ENCODE peak calls at places on chromosomes 13 and 19, in seven cellular contexts. F is PC-3, S is lung, N is heart left ventricle, D is thoracic aorta, G is RWPE2, V is lower lobe of right lung. H is an unnamed sample. For H3K4me1, the result is how much of the 10 kb centered on the place peaks cover.

GRCh38 chr19:16316506-16316882 is 8.1 kb upstream of the KLF2 start:
- ATAC-seq in N (peak), V (peak), S (no peak), G (no peak), F (no peak), D (no peak), H (peak)

GRCh38 chr19:44718441-44719261 is 19.7 kb downstream of the CEACAM16 start:
- ATAC-seq in V (peak), N (peak), G (no peak), F (peak), S (no peak), D (peak), H (peak)

GRCh38 chr13:40697711-40698110 is 31.3 kb upstream of the FOXO1 start:
- ATAC-seq in D (no peak), N (no peak), V (no peak), S (no peak), F (no peak), G (no peak), H (no peak)

GRCh38 chr13:77548594-77548993 is 13.1 kb downstream of the SCEL start:
- ATAC-seq in F (no peak), G (no peak), V (no peak), S (no peak), D (no peak), N (no peak), H (no peak)

GRCh38 chr19:34350161-34350561 is 14.8 kb upstream of the GPI start:
- ATAC-seq in S (no peak), V (peak), G (no peak), F (no peak), N (no peak), D (no peak), H (no peak)

GRCh38 chr13:69619651-69620050 is 488.0 kb upstream of the ATXN8OS start:
- ATAC-seq in F (no peak), G (no peak), V (no peak), N (no peak), S (no peak), D (no peak), H (no peak)

GRCh38 chr19:49799798-49800376 is 13.2 kb downstream of the FUZ start:
- ATAC-seq in N (no peak), F (peak), G (no peak), D (no peak), S (no peak), V (no peak), H (no peak)

GRCh38 chr13:20505405-20506366 is 20.0 kb downstream of the CRYL1 start:
- ATAC-seq in F (peak), S (no peak), D (no peak), G (no peak), V (no peak), N (no peak), H (no peak)

GRCh38 chr19:3908266-3909054 is 24.4 kb upstream of the NMRK2 start:
- ATAC-seq in S (no peak), D (no peak), V (no peak), G (no peak), F (no peak), N (no peak), H (no peak)

GRCh38 chr13:38758278-38758677 is 71.4 kb downstream of the FREM2 start:
- ATAC-seq in D (no peak), F (no peak), S (no peak), N (no peak), G (no peak), V (no peak), H (no peak)

GRCh38 chr13:35379663-35380062 is 96.8 kb downstream of the MAB21L1 start:
- ATAC-seq in N (no peak), S (no peak), G (no peak), V (no peak), D (no peak), F (no peak), H (no peak)

GRCh38 chr19:55340144-55340783 is 588 bp downstream of the KMT5C start:
- ATAC-seq in G (no peak), V (peak), D (no peak), F (no peak), N (no peak), S (no peak), H (no peak)
- H3K4me1 ChIP-seq in G (under half), V (under half), D (under half), F (under half), N (under half), S (under half), H (under half)

GRCh38 chr13:106526748-106527488 is 8.5 kb downstream of the EFNB2 start:
- ATAC-seq in D (no peak), G (no peak), F (no peak), N (no peak), V (peak), S (peak), H (no peak)
- H3K4me1 ChIP-seq in D (under half), G (half or more), F (under half), N (under half), V (half or more), S (under half), H (half or more)

DNA sequence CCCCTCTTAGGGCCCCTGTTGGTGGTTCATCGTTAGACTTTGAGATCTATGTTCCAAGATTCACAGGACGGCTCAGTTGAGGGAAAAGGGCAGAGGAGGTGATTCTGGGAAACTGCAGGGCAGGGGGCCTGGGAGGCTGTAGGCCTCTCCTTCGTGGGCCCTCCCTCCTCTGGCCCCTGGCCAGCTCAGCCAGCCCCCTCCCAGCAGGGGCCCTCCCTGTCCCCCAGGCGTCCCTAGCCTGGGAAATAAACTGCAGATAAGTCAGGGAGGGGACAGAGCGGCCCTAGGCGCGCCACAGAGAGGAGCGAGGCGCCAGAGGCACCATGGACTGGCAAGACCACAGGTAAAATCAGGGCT is 6.5 kb downstream of the HIF3A start:
- ATAC-seq in V (no peak), S (no peak), D (no peak), N (no peak), F (no peak), G (no peak), H (no peak)
- H3K4me1 ChIP-seq in V (half or more), S (under half), D (under half), N (under half), F (under half), G (under half), H (under half)

GRCh38 chr19:46762245-46762890 is 16.1 kb upstream of the STRN4 start:
- ATAC-seq in V (no peak), S (no peak), N (no peak), G (peak), D (no peak), F (no peak), H (no peak)

GRCh38 chr19:46761418-46761831 is 15.2 kb upstream of the STRN4 start:
- ATAC-seq in F (no peak), D (no peak), G (no peak), S (no peak), N (no peak), V (no peak), H (no peak)

GRCh38 chr19:46756544-46756888 is 10.3 kb upstream of the STRN4 start:
- ATAC-seq in S (no peak), F (no peak), G (no peak), D (no peak), N (no peak), V (no peak), H (no peak)

GRCh38 chr19:46759817-46760333 is 13.6 kb upstream of the STRN4 start:
- ATAC-seq in N (no peak), F (no peak), V (peak), G (peak), D (no peak), S (peak), H (peak)

GRCh38 chr19:46760363-46760762 is 14.1 kb upstream of the STRN4 start:
- ATAC-seq in F (no peak), D (no peak), S (no peak), G (no peak), N (no peak), V (no peak), H (no peak)
- H3K4me1 ChIP-seq in F (under half), D (under half), S (under half), G (under half), N (under half), V (under half), H (under half)

DNA sequence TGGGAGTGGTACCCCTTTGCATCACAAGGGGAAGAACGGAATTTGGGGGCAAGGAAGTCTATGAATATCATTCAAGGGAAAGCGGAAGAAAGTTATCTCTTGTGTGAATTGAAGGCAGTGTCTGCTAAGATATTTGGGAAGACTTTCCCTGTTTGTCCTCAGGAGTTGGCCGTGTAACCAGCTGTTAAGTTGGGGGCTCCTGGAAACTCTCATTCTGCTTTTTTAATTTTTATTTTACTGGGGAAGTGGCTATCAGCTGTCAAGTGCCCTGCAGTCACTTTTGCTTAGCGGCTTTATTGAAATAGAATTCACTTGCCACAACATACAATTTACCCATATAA is 2.9 kb downstream of the UPF1 start:
- ATAC-seq in N (no peak), F (no peak), S (no peak), D (no peak), G (no peak), V (no peak), H (no peak)
- H3K4me1 ChIP-seq in N (half or more), F (under half), S (under half), D (under half), G (under half), V (half or more), H (half or more)

DNA sequence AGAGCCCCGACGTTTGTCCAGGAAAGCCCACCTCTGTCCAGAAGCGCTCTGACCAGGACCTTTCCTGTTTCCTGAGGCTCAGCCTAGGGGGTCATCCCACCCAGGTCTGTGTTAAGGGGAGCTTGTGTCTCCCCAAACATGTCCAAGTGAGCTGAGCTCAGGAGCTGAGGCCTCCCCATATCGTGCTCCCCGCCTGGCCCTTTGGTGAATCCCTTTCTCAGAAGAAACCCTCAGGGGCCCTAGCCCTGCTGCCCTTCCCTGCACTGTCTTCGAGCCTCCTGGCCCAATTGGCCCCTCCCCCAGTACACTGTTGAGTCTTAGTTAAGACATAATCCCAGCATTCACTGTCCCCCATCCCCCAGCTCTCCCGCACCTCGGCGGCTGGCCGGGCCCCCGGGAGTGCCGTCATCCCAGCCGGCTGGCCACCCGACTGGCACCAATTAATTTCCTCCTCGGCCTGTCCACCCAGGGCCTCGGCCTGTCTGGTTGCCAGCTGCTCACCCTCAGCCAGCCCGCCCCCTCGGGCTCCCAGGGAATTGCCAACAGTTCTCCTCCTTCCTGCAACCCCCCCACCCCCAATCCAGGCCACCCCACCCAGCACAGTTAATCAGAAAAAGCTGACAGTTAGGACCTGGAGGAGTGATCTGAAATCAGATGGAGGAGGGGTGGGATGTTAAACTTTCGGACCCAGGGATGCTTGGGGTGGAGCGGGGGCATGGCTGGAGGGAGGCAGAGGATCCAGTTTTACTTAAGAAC is 13.6 kb downstream of the IER2 start:
- ATAC-seq in V (peak), D (peak), G (peak), S (peak), F (peak), N (peak), H (peak)
- H3K4me1 ChIP-seq in V (half or more), D (under half), G (half or more), S (under half), F (half or more), N (half or more), H (under half)

GRCh38 chr13:110182003-110182402 is 125.0 kb downstream of the COL4A1 start:
- ATAC-seq in D (no peak), V (no peak), G (no peak), N (no peak), S (no peak), F (no peak), H (no peak)

GRCh38 chr13:110177790-110178189 is 129.2 kb downstream of the COL4A1 start:
- ATAC-seq in V (no peak), G (no peak), D (no peak), F (no peak), S (no peak), N (no peak), H (no peak)

GRCh38 chr13:110176431-110176830 is 130.5 kb downstream of the COL4A1 start:
- ATAC-seq in G (no peak), N (no peak), S (no peak), F (no peak), D (no peak), V (no peak), H (no peak)

GRCh38 chr13:110179858-110180156 is 127.2 kb downstream of the COL4A1 start:
- ATAC-seq in V (no peak), S (no peak), N (no peak), F (no peak), G (no peak), D (no peak), H (no peak)

DNA sequence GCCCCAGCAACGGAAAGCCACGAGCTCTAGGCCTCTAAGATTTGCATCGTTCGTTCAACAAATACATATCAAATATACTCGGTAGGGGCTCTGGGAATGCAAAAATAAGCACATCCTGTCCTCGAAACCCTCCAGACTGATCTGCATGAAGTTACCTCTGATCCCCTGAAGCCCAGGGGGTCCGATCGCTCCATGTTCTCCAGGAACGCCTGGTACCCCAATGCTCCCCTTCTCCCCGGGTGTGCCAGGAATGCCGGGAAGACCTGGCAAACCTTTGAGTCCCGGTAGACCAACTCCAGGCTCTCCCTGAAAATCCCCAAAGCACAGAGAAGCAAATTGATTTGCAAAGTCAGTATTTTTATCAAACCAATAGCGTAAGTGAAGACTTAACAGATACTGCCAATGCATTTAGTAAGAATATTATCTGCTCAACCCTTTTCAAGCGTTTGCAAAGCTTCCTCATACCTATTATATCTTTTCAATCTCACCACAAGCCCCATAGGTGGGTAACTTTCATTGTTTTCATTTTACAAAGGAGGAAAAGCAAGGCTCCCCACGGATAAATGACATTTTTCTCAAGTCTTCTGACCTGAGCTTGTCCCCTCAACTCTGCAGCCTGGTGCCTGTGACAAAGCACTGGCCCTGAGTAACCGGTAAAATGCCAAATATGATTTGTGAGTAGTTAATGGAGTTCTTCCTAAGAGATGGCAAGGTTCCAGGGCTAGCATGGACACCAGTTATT is 127.7 kb downstream of the COL4A1 start:
- ATAC-seq in D (no peak), V (no peak), N (no peak), F (no peak), S (no peak), G (no peak), H (no peak)
- H3K4me1 ChIP-seq in D (under half), V (under half), N (under half), F (under half), S (under half), G (under half), H (under half)

DNA sequence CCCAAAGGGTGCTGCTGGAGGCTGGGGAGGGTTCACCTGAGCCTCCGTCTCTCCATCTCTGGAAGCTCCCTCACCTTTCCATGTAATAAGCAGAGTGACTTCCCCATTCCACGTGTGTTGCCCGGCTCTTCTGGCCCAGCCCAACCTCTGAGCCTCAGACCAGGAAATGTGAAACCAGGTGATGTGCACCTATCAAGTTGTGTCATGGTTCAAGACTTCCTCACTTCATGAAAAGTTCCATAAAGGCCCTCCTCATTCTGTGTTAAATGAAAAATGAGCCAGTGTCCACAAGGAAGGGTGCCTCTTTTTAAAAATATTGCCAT is 204.4 kb upstream of the GPR12 start:
- ATAC-seq in G (no peak), S (no peak), D (no peak), N (no peak), V (no peak), F (no peak), H (no peak)
- H3K4me1 ChIP-seq in G (under half), S (under half), D (under half), N (under half), V (under half), F (under half), H (under half)